ENCODE peak calls at places on chromosomes 2 and 18, in six cellular contexts. Q, G, B, P, M and X are unnamed samples.

GRCh38 chr18:596288-596881 is 403 bp upstream of the CLUL1 start:
- DNase-seq in M (peak; percentile 43), Q (peak; percentile 47), P (peak; percentile 90), B (peak; percentile 71), G (peak; percentile 67), X (peak; percentile 72)

GRCh38 chr2:86223098-86223681 is 23.9 kb downstream of the MRPL35 start:
- DNase-seq in Q (no peak), G (peak; percentile 67), B (no peak), M (no peak), P (no peak), X (no peak)

GRCh38 chr2:127044977-127045654 is 61.8 kb downstream of the BIN1 start:
- DNase-seq in M (no peak), G (peak; percentile 26), Q (no peak), B (peak; percentile 35), P (no peak), X (no peak)

GRCh38 chr2:166784296-166784946 is 103.9 kb upstream of the XIRP2 start:
- DNase-seq in M (peak; percentile 62), Q (no peak), G (no peak), P (no peak), B (peak; percentile 41), X (no peak)

GRCh38 chr2:109448946-109449788 is 164.6 kb downstream of the SEPTIN10 start:
- DNase-seq in G (peak; percentile 55), Q (peak; percentile 8), P (no peak), B (no peak), M (no peak), X (peak; percentile 84)

GRCh38 chr2:28895189-28895893 is 874 bp downstream of the WDR43 start:
- DNase-seq in M (peak; percentile 54), Q (no peak), B (peak; percentile 53), P (no peak), G (no peak), X (peak; percentile 23)

GRCh38 chr2:33013684-33014110 is 66.9 kb downstream of the LTBP1 start:
- DNase-seq in P (no peak), Q (no peak), M (no peak), G (no peak), B (no peak), X (no peak)

GRCh38 chr18:8416212-8417019 is 192.8 kb upstream of the RAB12 start:
- DNase-seq in P (no peak), Q (no peak), G (no peak), M (peak; percentile 20), B (no peak), X (no peak)

GRCh38 chr2:237873382-237873781 is 14.0 kb downstream of the RAMP1 start:
- DNase-seq in P (no peak), M (no peak), B (no peak), G (no peak), Q (no peak), X (no peak)

GRCh38 chr2:106011380-106011779 is 182.7 kb downstream of the UXS1 start:
- DNase-seq in G (no peak), P (no peak), Q (no peak), M (no peak), B (no peak), X (no peak)

GRCh38 chr18:23924813-23925212 is 89.7 kb upstream of the TTC39C start:
- DNase-seq in G (no peak), B (no peak), M (no peak), Q (no peak), P (no peak), X (no peak)

GRCh38 chr2:46134531-46135229 is 162.5 kb upstream of the EPAS1 start:
- DNase-seq in M (no peak), Q (no peak), G (no peak), P (no peak), B (no peak), X (no peak)

GRCh38 chr2:1968222-1968987 is 224.1 kb upstream of the PXDN start:
- DNase-seq in B (no peak), P (no peak), Q (no peak), M (no peak), G (peak; percentile 51), X (no peak)

GRCh38 chr2:239751719-239752355 is 273.3 kb downstream of the NDUFA10 start:
- DNase-seq in M (no peak), Q (no peak), P (no peak), B (no peak), G (no peak), X (no peak)

GRCh38 chr18:30908381-30908780 is 134.2 kb downstream of the DSC3 start:
- DNase-seq in M (no peak), G (no peak), Q (no peak), P (no peak), B (no peak), X (no peak)

GRCh38 chr18:28075501-28075900 is 101.4 kb downstream of the CDH2 start:
- DNase-seq in B (no peak), Q (no peak), G (no peak), P (no peak), M (peak; percentile 31), X (no peak)

GRCh38 chr2:216156822-216157221 is 47.7 kb downstream of the XRCC5 start:
- DNase-seq in M (no peak), G (no peak), Q (no peak), B (no peak), P (no peak), X (no peak)

GRCh38 chr2:27014771-27015433 is 17.9 kb upstream of the TMEM214 start:
- DNase-seq in B (no peak), Q (no peak), M (peak; percentile 52), G (no peak), P (no peak), X (no peak)

GRCh38 chr2:240919786-240920782 is 13.9 kb downstream of the CROCC2 start:
- DNase-seq in G (peak; percentile 21), P (no peak), B (peak; percentile 43), Q (no peak), M (no peak), X (no peak)

GRCh38 chr2:235432741-235433520 is 60.9 kb upstream of the AGAP1 start:
- DNase-seq in M (no peak), B (no peak), Q (no peak), G (no peak), P (no peak), X (no peak)

GRCh38 chr2:223548194-223548593 is 54.0 kb downstream of the SCG2 start:
- DNase-seq in G (no peak), Q (no peak), M (no peak), B (no peak), P (no peak), X (no peak)

GRCh38 chr2:190185380-190185779 is 122.9 kb upstream of the MSTN start:
- DNase-seq in Q (no peak), M (no peak), G (no peak), B (no peak), P (no peak), X (no peak)

GRCh38 chr2:119721043-119721442 is 38.7 kb upstream of the PTPN4 start:
- DNase-seq in Q (no peak), B (no peak), G (no peak), P (no peak), M (no peak), X (no peak)

GRCh38 chr2:207836526-207837133 is 66.9 kb upstream of the FZD5 start:
- DNase-seq in M (peak; percentile 38), P (no peak), G (no peak), B (peak; percentile 35), Q (no peak), X (no peak)

GRCh38 chr2:24228470-24228869 is 53.6 kb downstream of the FAM228A start:
- DNase-seq in M (peak; percentile 35), P (no peak), Q (no peak), B (no peak), G (no peak), X (peak; percentile 12)

GRCh38 chr2:236782938-236783337 is 213.3 kb downstream of the ACKR3 start:
- DNase-seq in M (no peak), G (no peak), Q (no peak), P (no peak), B (no peak), X (no peak)

GRCh38 chr2:171084128-171084527 is 76.6 kb downstream of the TLK1 start:
- DNase-seq in M (no peak), Q (no peak), G (no peak), B (no peak), P (no peak), X (no peak)

GRCh38 chr2:104872034-104872865 is 18.3 kb downstream of the POU3F3 start:
- DNase-seq in Q (no peak), M (no peak), P (no peak), B (peak; percentile 81), G (no peak), X (no peak)
- TF ChIP-seq JUND in Q (no peak), M (no peak), P (no peak), B (no peak), G (no peak), X (no peak)

DNA sequence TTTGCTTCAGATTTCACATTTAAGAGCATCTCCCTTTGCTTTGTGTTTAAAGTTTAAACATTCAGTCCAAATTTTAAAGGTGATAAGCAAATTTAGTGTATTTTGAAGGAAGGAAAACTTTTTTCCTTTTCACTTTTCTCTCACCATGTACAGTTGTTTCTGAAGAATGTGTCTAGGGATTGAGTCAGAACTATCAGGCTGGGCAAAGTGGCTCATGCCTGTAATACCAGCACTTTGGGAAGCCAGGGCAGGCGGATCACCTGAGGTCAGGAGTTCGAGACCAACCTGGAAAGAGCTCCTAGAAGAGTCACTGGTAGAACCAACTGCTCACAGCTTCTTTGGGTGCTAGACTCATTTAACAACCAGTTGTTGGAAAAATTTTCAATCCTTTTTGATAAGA is 327.0 kb upstream of the THUMPD2 start:
- DNase-seq in Q (no peak), B (no peak), P (no peak), M (no peak), G (no peak), X (no peak)
- TF ChIP-seq JUND in Q (no peak), B (no peak), P (no peak), M (no peak), G (no peak), X (no peak)

DNA sequence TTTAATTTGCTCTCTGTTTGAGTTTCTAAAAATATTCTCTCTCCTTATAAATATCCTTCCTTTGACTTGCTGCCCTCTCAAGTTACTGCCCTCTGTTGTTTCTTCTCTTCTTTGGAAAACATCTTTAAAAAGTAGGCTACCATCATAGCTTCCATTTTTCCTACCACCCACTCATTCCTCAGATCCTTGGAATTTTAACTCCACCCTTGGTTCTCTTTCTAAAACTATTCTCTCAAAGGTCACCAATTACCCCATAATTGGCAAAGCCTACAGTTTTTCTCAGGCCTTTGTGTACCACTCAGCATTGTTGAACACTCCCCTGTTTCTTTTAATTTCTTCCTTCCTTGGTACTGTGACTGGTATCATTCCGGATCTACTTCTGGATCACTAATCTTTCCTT is 43.0 kb upstream of the ITGAV start:
- DNase-seq in G (no peak), Q (no peak), B (no peak), P (no peak), M (no peak), X (no peak)
- TF ChIP-seq JUND in G (no peak), Q (no peak), B (no peak), P (no peak), M (no peak), X (no peak)

GRCh38 chr2:74441690-74442482 is at the start of gene RTKN:
- DNase-seq in M (peak; percentile 96), B (peak; percentile 94), G (no peak), P (no peak), Q (peak; percentile 82), X (peak; percentile 77)

GRCh38 chr2:74440005-74440377 is 1.7 kb downstream of the RTKN start:
- DNase-seq in M (peak; percentile 60), G (peak; percentile 84), B (no peak), P (peak; percentile 49), Q (no peak), X (no peak)

GRCh38 chr2:74439373-74440004 is 2.2 kb downstream of the RTKN start:
- DNase-seq in Q (no peak), P (no peak), M (no peak), B (no peak), G (no peak), X (no peak)

GRCh38 chr2:74441111-74441689 is 537 bp downstream of the RTKN start:
- DNase-seq in M (no peak), P (no peak), Q (no peak), G (no peak), B (no peak), X (peak; percentile 32)

GRCh38 chr2:74440378-74441110 is 1.2 kb downstream of the RTKN start:
- DNase-seq in G (peak; percentile 99), Q (peak; percentile 80), P (peak; percentile 98), B (peak; percentile 92), M (peak; percentile 95), X (peak; percentile 81)
- TF ChIP-seq JUND in G (no peak), Q (no peak), P (no peak), B (no peak), M (peak; percentile 76), X (no peak)